ENCODE peak calls at places on chromosomes 6 and 20, in nine cellular contexts. One of them, this sample, is unnamed. For H3K36me3, the result is how much of the 10 kb centered on the place peaks cover.

GRCh38 chr6:141488466-141488865 is 644.3 kb upstream of the GJE1 start:
- DNase-seq in ovary: no peak
- DNase-seq in K562: no peak
- DNase-seq in suprapubic skin: no peak
- DNase-seq in transverse colon: no peak
- DNase-seq in GM12878: no peak
- DNase-seq in H1: no peak
- DNase-seq in stomach: no peak
- DNase-seq in tibial nerve: no peak
- DNase-seq in this sample: no peak

GRCh38 chr6:121920616-121921015 is 478.8 kb upstream of the HSF2 start:
- DNase-seq in ovary: no peak
- DNase-seq in K562: no peak
- DNase-seq in suprapubic skin: no peak
- DNase-seq in transverse colon: no peak
- DNase-seq in GM12878: no peak
- DNase-seq in H1: no peak
- DNase-seq in stomach: no peak
- DNase-seq in tibial nerve: no peak
- DNase-seq in this sample: no peak

GRCh38 chr6:6546318-6547110 is 42.0 kb upstream of the LY86 start:
- DNase-seq in ovary: peak
- DNase-seq in K562: no peak
- DNase-seq in suprapubic skin: no peak
- DNase-seq in transverse colon: peak
- DNase-seq in GM12878: no peak
- DNase-seq in H1: peak
- DNase-seq in stomach: peak
- DNase-seq in tibial nerve: peak
- DNase-seq in this sample: no peak

GRCh38 chr6:6320901-6321300 is 439 bp upstream of the F13A1 start:
- DNase-seq in ovary: no peak
- DNase-seq in K562: no peak
- DNase-seq in suprapubic skin: no peak
- DNase-seq in transverse colon: no peak
- DNase-seq in GM12878: no peak
- DNase-seq in H1: peak
- DNase-seq in stomach: no peak
- DNase-seq in tibial nerve: no peak
- DNase-seq in this sample: no peak

GRCh38 chr20:53001502-53002301 is 29.5 kb downstream of the TSHZ2 start:
- DNase-seq in ovary: no peak
- DNase-seq in K562: no peak
- DNase-seq in suprapubic skin: no peak
- DNase-seq in transverse colon: no peak
- DNase-seq in GM12878: peak
- DNase-seq in H1: no peak
- DNase-seq in stomach: no peak
- DNase-seq in tibial nerve: no peak
- DNase-seq in this sample: peak

GRCh38 chr20:5969348-5969935 is 19.0 kb downstream of the MCM8 start:
- DNase-seq in ovary: no peak
- DNase-seq in K562: no peak
- DNase-seq in suprapubic skin: no peak
- DNase-seq in transverse colon: no peak
- DNase-seq in GM12878: no peak
- DNase-seq in H1: no peak
- DNase-seq in stomach: no peak
- DNase-seq in tibial nerve: no peak
- DNase-seq in this sample: no peak

GRCh38 chr20:46568570-46569129 is 18.2 kb upstream of the OCSTAMP start:
- DNase-seq in ovary: peak
- DNase-seq in K562: no peak
- DNase-seq in suprapubic skin: peak
- DNase-seq in transverse colon: peak
- DNase-seq in GM12878: no peak
- DNase-seq in H1: no peak
- DNase-seq in stomach: peak
- DNase-seq in tibial nerve: peak
- DNase-seq in this sample: no peak

GRCh38 chr6:111721677-111722219 is 116.1 kb upstream of the TRAF3IP2 start:
- DNase-seq in ovary: no peak
- DNase-seq in K562: peak
- DNase-seq in suprapubic skin: no peak
- DNase-seq in transverse colon: no peak
- DNase-seq in GM12878: no peak
- DNase-seq in H1: peak
- DNase-seq in stomach: no peak
- DNase-seq in tibial nerve: no peak
- DNase-seq in this sample: no peak

GRCh38 chr6:124953808-124954207 is 8.4 kb upstream of the RNF217 start:
- DNase-seq in ovary: no peak
- DNase-seq in K562: no peak
- DNase-seq in suprapubic skin: no peak
- DNase-seq in transverse colon: no peak
- DNase-seq in GM12878: no peak
- DNase-seq in H1: no peak
- DNase-seq in stomach: no peak
- DNase-seq in tibial nerve: no peak
- DNase-seq in this sample: no peak

GRCh38 chr6:145022199-145022782 is 713.0 kb downstream of the EPM2A start:
- DNase-seq in ovary: no peak
- DNase-seq in K562: no peak
- DNase-seq in suprapubic skin: no peak
- DNase-seq in transverse colon: no peak
- DNase-seq in GM12878: no peak
- DNase-seq in H1: no peak
- DNase-seq in stomach: no peak
- DNase-seq in tibial nerve: no peak
- DNase-seq in this sample: no peak

GRCh38 chr20:31945790-31946189 is 6.1 kb downstream of the PDRG1 start:
- DNase-seq in ovary: peak
- DNase-seq in K562: no peak
- DNase-seq in suprapubic skin: no peak
- DNase-seq in transverse colon: no peak
- DNase-seq in GM12878: no peak
- DNase-seq in H1: no peak
- DNase-seq in stomach: no peak
- DNase-seq in tibial nerve: no peak
- DNase-seq in this sample: no peak

GRCh38 chr20:49676581-49677291 is 36.9 kb downstream of the B4GALT5 start:
- DNase-seq in ovary: no peak
- DNase-seq in K562: peak
- DNase-seq in suprapubic skin: no peak
- DNase-seq in transverse colon: peak
- DNase-seq in GM12878: peak
- DNase-seq in H1: no peak
- DNase-seq in stomach: peak
- DNase-seq in tibial nerve: no peak
- DNase-seq in this sample: no peak

GRCh38 chr6:56862415-56863175 is 92.3 kb upstream of the BEND6 start:
- DNase-seq in ovary: no peak
- DNase-seq in K562: no peak
- DNase-seq in suprapubic skin: no peak
- DNase-seq in transverse colon: no peak
- DNase-seq in GM12878: no peak
- DNase-seq in H1: no peak
- DNase-seq in stomach: no peak
- DNase-seq in tibial nerve: no peak
- DNase-seq in this sample: no peak

GRCh38 chr6:25301358-25301757 is 22.2 kb downstream of the CARMIL1 start:
- DNase-seq in ovary: no peak
- DNase-seq in K562: no peak
- DNase-seq in suprapubic skin: no peak
- DNase-seq in transverse colon: no peak
- DNase-seq in GM12878: no peak
- DNase-seq in H1: no peak
- DNase-seq in stomach: no peak
- DNase-seq in tibial nerve: no peak
- DNase-seq in this sample: no peak

GRCh38 chr6:25303234-25303633 is 24.1 kb downstream of the CARMIL1 start:
- DNase-seq in ovary: no peak
- DNase-seq in K562: no peak
- DNase-seq in suprapubic skin: no peak
- DNase-seq in transverse colon: no peak
- DNase-seq in GM12878: no peak
- DNase-seq in H1: no peak
- DNase-seq in stomach: no peak
- DNase-seq in tibial nerve: no peak
- DNase-seq in this sample: no peak

GRCh38 chr6:25306379-25306778 is 27.2 kb downstream of the CARMIL1 start:
- DNase-seq in ovary: no peak
- DNase-seq in K562: no peak
- DNase-seq in suprapubic skin: no peak
- DNase-seq in transverse colon: no peak
- DNase-seq in GM12878: no peak
- DNase-seq in H1: no peak
- DNase-seq in stomach: no peak
- DNase-seq in tibial nerve: no peak
- DNase-seq in this sample: no peak

GRCh38 chr6:25302156-25302555 is 23.0 kb downstream of the CARMIL1 start:
- DNase-seq in ovary: no peak
- DNase-seq in K562: no peak
- DNase-seq in suprapubic skin: no peak
- DNase-seq in transverse colon: no peak
- DNase-seq in GM12878: no peak
- DNase-seq in H1: no peak
- DNase-seq in stomach: no peak
- DNase-seq in tibial nerve: no peak
- DNase-seq in this sample: no peak

GRCh38 chr6:25302677-25303128 is 23.5 kb downstream of the CARMIL1 start:
- DNase-seq in ovary: no peak
- DNase-seq in K562: no peak
- DNase-seq in suprapubic skin: no peak
- DNase-seq in transverse colon: no peak
- DNase-seq in GM12878: no peak
- DNase-seq in H1: no peak
- DNase-seq in stomach: no peak
- DNase-seq in tibial nerve: no peak
- DNase-seq in this sample: no peak
- TF ChIP-seq EP300 in ovary: no peak
- TF ChIP-seq EP300 in K562: no peak
- TF ChIP-seq EP300 in suprapubic skin: no peak
- TF ChIP-seq EP300 in transverse colon: no peak
- TF ChIP-seq EP300 in GM12878: no peak
- TF ChIP-seq EP300 in H1: no peak
- TF ChIP-seq EP300 in stomach: no peak
- TF ChIP-seq EP300 in tibial nerve: peak
- TF ChIP-seq EP300 in this sample: no peak

DNA sequence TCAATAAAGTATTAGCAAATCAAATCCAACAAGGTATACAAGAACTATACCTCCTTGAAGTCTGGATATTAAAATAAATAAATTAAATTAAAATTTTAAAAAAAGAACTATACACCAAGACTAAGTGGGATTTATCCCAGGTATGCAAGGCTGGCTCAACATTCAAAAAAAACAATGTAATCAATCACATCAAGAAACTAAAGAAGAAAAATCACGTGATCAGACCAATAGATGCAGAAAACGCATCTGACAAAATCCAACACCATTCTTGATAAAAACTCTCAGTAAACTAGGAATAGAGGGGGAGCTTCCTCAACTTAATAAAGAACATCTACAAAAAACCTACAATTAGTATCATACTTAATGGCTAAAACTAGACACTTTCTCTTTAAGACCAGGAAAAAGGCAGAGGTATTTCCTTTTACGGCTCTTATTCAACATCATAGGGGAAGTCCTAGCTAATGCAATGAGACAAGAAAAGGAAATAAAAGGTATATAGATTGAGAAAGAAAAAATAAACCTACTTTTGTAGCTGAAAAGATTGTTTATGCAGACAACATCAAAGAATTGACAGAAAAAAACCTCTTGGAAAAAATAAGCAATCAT is 35.0 kb downstream of the RANBP9 start:
- DNase-seq in ovary: no peak
- DNase-seq in K562: no peak
- DNase-seq in suprapubic skin: no peak
- DNase-seq in transverse colon: no peak
- DNase-seq in GM12878: no peak
- DNase-seq in H1: no peak
- DNase-seq in stomach: no peak
- DNase-seq in tibial nerve: no peak
- DNase-seq in this sample: no peak
- H3K36me3 ChIP-seq in ovary: under half
- H3K36me3 ChIP-seq in K562: under half
- H3K36me3 ChIP-seq in suprapubic skin: under half
- H3K36me3 ChIP-seq in transverse colon: under half
- H3K36me3 ChIP-seq in GM12878: under half
- H3K36me3 ChIP-seq in H1: under half
- H3K36me3 ChIP-seq in stomach: under half
- H3K36me3 ChIP-seq in tibial nerve: under half
- H3K36me3 ChIP-seq in this sample: under half

GRCh38 chr6:13574149-13574570 is 241 bp upstream of the SIRT5 start:
- DNase-seq in ovary: peak
- DNase-seq in K562: peak
- DNase-seq in suprapubic skin: peak
- DNase-seq in transverse colon: peak
- DNase-seq in GM12878: peak
- DNase-seq in H1: peak
- DNase-seq in stomach: peak
- DNase-seq in tibial nerve: peak
- DNase-seq in this sample: peak
- TF ChIP-seq POLR2A in ovary: no peak
- TF ChIP-seq POLR2A in K562: no peak
- TF ChIP-seq POLR2A in suprapubic skin: no peak
- TF ChIP-seq POLR2A in transverse colon: no peak
- TF ChIP-seq POLR2A in GM12878: peak
- TF ChIP-seq POLR2A in H1: peak
- TF ChIP-seq POLR2A in stomach: no peak
- TF ChIP-seq POLR2A in tibial nerve: no peak
- TF ChIP-seq POLR2A in this sample: no peak

DNA sequence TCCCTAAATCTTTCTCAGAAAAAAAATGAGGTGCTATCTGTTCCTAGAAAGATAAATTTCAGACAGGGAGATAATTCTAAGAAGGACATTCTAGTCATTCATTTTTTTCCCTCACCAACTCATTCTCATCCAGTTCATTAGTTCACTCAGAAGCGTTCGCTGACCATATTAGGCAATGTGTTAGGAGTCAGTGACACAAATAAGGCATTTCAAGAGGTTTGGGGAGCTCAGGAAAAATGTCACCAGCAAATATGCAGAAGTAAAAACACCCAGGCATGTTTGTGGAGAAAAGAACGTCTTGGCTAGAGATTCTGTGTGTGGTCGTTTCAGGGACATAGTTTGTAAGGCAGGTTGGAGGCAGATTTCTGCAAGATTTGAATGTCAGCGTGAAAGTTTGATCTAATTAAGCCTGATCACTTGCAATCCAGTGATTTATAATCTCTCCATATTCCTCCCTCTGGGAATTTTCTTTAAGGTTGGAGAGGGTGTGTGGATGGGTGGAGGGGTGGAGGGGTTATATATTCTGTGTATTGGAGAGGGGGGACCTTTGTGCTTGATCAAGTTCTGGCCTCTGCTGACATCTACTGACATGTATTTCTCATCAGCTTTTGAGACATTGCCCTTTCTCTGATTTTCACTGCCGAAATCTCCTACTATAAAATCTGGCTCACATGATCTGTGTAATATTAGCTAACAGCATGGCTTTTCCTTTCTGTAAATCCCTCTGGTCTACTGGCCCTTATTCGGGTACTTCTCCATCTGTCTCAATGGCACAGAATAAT is 3.6 kb downstream of the MYCT1 start:
- DNase-seq in ovary: no peak
- DNase-seq in K562: no peak
- DNase-seq in suprapubic skin: no peak
- DNase-seq in transverse colon: no peak
- DNase-seq in GM12878: no peak
- DNase-seq in H1: no peak
- DNase-seq in stomach: no peak
- DNase-seq in tibial nerve: no peak
- DNase-seq in this sample: no peak
- TF ChIP-seq EP300 in ovary: no peak
- TF ChIP-seq EP300 in K562: no peak
- TF ChIP-seq EP300 in suprapubic skin: no peak
- TF ChIP-seq EP300 in transverse colon: no peak
- TF ChIP-seq EP300 in GM12878: no peak
- TF ChIP-seq EP300 in H1: no peak
- TF ChIP-seq EP300 in stomach: no peak
- TF ChIP-seq EP300 in tibial nerve: no peak
- TF ChIP-seq EP300 in this sample: no peak